ENCODE peak calls at places on chromosomes 12 and 14, in four cellular contexts. One of them, this sample, is unnamed.
A peak's percentile ranks its signal among the peaks of the same experiment; 100 is the strongest.

GRCh38 chr12:53591301-53592206 is 34.6 kb downstream of the ATF7 start:
- DNase-seq in skeletal muscle cell: no peak
- DNase-seq in Calu3: no peak
- DNase-seq in endothelial cell: no peak
- DNase-seq in this sample: no peak

GRCh38 chr12:113087193-113087592 is 30.7 kb downstream of the DTX1 start:
- DNase-seq in skeletal muscle cell: no peak
- DNase-seq in Calu3: no peak
- DNase-seq in endothelial cell: no peak
- DNase-seq in this sample: no peak

GRCh38 chr12:121626853-121627623 is 708 bp downstream of the ORAI1 start:
- DNase-seq in skeletal muscle cell: peak; percentile 15
- DNase-seq in endothelial cell: peak; percentile 56
- DNase-seq in Calu3: peak; percentile 72
- DNase-seq in this sample: no peak

GRCh38 chr12:45458854-45459807 is 243.2 kb downstream of the ANO6 start:
- DNase-seq in endothelial cell: no peak
- DNase-seq in Calu3: no peak
- DNase-seq in skeletal muscle cell: no peak
- DNase-seq in this sample: no peak

GRCh38 chr12:119705182-119705581 is 37.2 kb downstream of the PRKAB1 start:
- DNase-seq in endothelial cell: no peak
- DNase-seq in skeletal muscle cell: no peak
- DNase-seq in Calu3: no peak
- DNase-seq in this sample: no peak

GRCh38 chr12:25495336-25496097 is 57.6 kb downstream of the LMNTD1 start:
- DNase-seq in skeletal muscle cell: peak; percentile 73
- DNase-seq in endothelial cell: no peak
- DNase-seq in Calu3: peak; percentile 2
- DNase-seq in this sample: peak; percentile 74

GRCh38 chr12:115322275-115322674 is 638.3 kb upstream of the TBX3 start:
- DNase-seq in skeletal muscle cell: no peak
- DNase-seq in endothelial cell: no peak
- DNase-seq in Calu3: no peak
- DNase-seq in this sample: no peak

GRCh38 chr14:65334765-65335411 is 77.6 kb upstream of the FUT8 start:
- DNase-seq in endothelial cell: no peak
- DNase-seq in Calu3: peak; percentile 18
- DNase-seq in skeletal muscle cell: no peak
- DNase-seq in this sample: no peak

GRCh38 chr14:92392726-92393125 is 69.8 kb downstream of the SLC24A4 start:
- DNase-seq in Calu3: no peak
- DNase-seq in skeletal muscle cell: no peak
- DNase-seq in endothelial cell: no peak
- DNase-seq in this sample: no peak

GRCh38 chr14:37232907-37233481 is 35.3 kb downstream of the MIPOL1 start:
- DNase-seq in endothelial cell: peak; percentile 48
- DNase-seq in Calu3: peak; percentile 50
- DNase-seq in skeletal muscle cell: peak; percentile 24
- DNase-seq in this sample: peak; percentile 27

GRCh38 chr12:93892431-93893210 is 215.4 kb downstream of the CRADD start:
- DNase-seq in skeletal muscle cell: no peak
- DNase-seq in endothelial cell: no peak
- DNase-seq in Calu3: no peak
- DNase-seq in this sample: no peak

GRCh38 chr14:105328678-105329390 is 14.3 kb downstream of the PACS2 start:
- DNase-seq in endothelial cell: no peak
- DNase-seq in Calu3: no peak
- DNase-seq in skeletal muscle cell: no peak
- DNase-seq in this sample: no peak

GRCh38 chr14:49310298-49310697 is 275.9 kb downstream of the RPS29 start:
- DNase-seq in skeletal muscle cell: no peak
- DNase-seq in endothelial cell: no peak
- DNase-seq in Calu3: no peak
- DNase-seq in this sample: no peak

GRCh38 chr14:96514694-96515093 is 12.5 kb downstream of the PAPOLA start:
- DNase-seq in endothelial cell: no peak
- DNase-seq in skeletal muscle cell: no peak
- DNase-seq in Calu3: no peak
- DNase-seq in this sample: no peak

GRCh38 chr14:100212476-100213333 is 26.2 kb upstream of the YY1 start:
- DNase-seq in skeletal muscle cell: no peak
- DNase-seq in Calu3: no peak
- DNase-seq in endothelial cell: no peak
- DNase-seq in this sample: no peak

GRCh38 chr14:28759658-28760313 is 6.8 kb upstream of the FOXG1 start:
- DNase-seq in Calu3: no peak
- DNase-seq in skeletal muscle cell: no peak
- DNase-seq in endothelial cell: no peak
- DNase-seq in this sample: no peak

GRCh38 chr14:103442288-103442687 is 57.1 kb downstream of the MARK3 start:
- DNase-seq in skeletal muscle cell: no peak
- DNase-seq in Calu3: no peak
- DNase-seq in endothelial cell: no peak
- DNase-seq in this sample: no peak

GRCh38 chr12:2501464-2502181 is 293.1 kb upstream of the FKBP4 start:
- DNase-seq in Calu3: no peak
- DNase-seq in skeletal muscle cell: no peak
- DNase-seq in endothelial cell: peak; percentile 63
- DNase-seq in this sample: no peak

GRCh38 chr12:50003595-50003994 is 21.7 kb downstream of the RACGAP1 start:
- DNase-seq in skeletal muscle cell: no peak
- DNase-seq in endothelial cell: no peak
- DNase-seq in Calu3: no peak
- DNase-seq in this sample: no peak